ENCODE peak calls at places on chromosome 19, in eight cellular contexts. One of them, this sample, is unnamed.

GRCh38 chr19:18437481-18438330 is at the start of gene ISYNA1:
- DNase-seq in omental fat pad: no peak
- DNase-seq in WTC11: peak; percentile 74
- DNase-seq in Peyer's patch: no peak
- DNase-seq in GM10248: peak; percentile 72
- DNase-seq in astrocyte of the spinal cord: peak; percentile 58
- DNase-seq in esophagus squamous epithelium: no peak
- DNase-seq in uterus: peak; percentile 71
- DNase-seq in this sample: no peak

GRCh38 chr19:34482380-34483250 is 1.1 kb downstream of the WTIP start:
- DNase-seq in uterus: no peak
- DNase-seq in esophagus squamous epithelium: no peak
- DNase-seq in astrocyte of the spinal cord: peak; percentile 22
- DNase-seq in omental fat pad: no peak
- DNase-seq in Peyer's patch: no peak
- DNase-seq in WTC11: peak; percentile 63
- DNase-seq in GM10248: no peak
- DNase-seq in this sample: no peak

GRCh38 chr19:30861896-30862295 is 487.3 kb downstream of the TSHZ3 start:
- DNase-seq in WTC11: no peak
- DNase-seq in Peyer's patch: no peak
- DNase-seq in astrocyte of the spinal cord: no peak
- DNase-seq in esophagus squamous epithelium: no peak
- DNase-seq in omental fat pad: no peak
- DNase-seq in GM10248: no peak
- DNase-seq in uterus: no peak
- DNase-seq in this sample: no peak

GRCh38 chr19:54707932-54708331 is 16.3 kb upstream of the KIR3DL3 start:
- DNase-seq in Peyer's patch: no peak
- DNase-seq in omental fat pad: no peak
- DNase-seq in WTC11: no peak
- DNase-seq in GM10248: peak; percentile 35
- DNase-seq in esophagus squamous epithelium: no peak
- DNase-seq in uterus: no peak
- DNase-seq in astrocyte of the spinal cord: no peak
- DNase-seq in this sample: peak; percentile 53

GRCh38 chr19:18418725-18419194 is 438 bp upstream of the SSBP4 start:
- DNase-seq in esophagus squamous epithelium: no peak
- DNase-seq in astrocyte of the spinal cord: no peak
- DNase-seq in uterus: peak; percentile 66
- DNase-seq in WTC11: no peak
- DNase-seq in GM10248: no peak
- DNase-seq in omental fat pad: no peak
- DNase-seq in Peyer's patch: no peak
- DNase-seq in this sample: peak; percentile 64

GRCh38 chr19:1621021-1621420 is 15.8 kb upstream of the UQCR11 start:
- DNase-seq in WTC11: no peak
- DNase-seq in GM10248: no peak
- DNase-seq in Peyer's patch: no peak
- DNase-seq in esophagus squamous epithelium: no peak
- DNase-seq in astrocyte of the spinal cord: no peak
- DNase-seq in uterus: no peak
- DNase-seq in omental fat pad: no peak
- DNase-seq in this sample: no peak

GRCh38 chr19:1524972-1525325 is 1.1 kb downstream of the PLK5 start:
- DNase-seq in esophagus squamous epithelium: no peak
- DNase-seq in omental fat pad: no peak
- DNase-seq in uterus: no peak
- DNase-seq in WTC11: no peak
- DNase-seq in Peyer's patch: no peak
- DNase-seq in GM10248: no peak
- DNase-seq in astrocyte of the spinal cord: no peak
- DNase-seq in this sample: no peak

GRCh38 chr19:30755581-30755980 is 383.4 kb downstream of the ZNF536 start:
- DNase-seq in Peyer's patch: no peak
- DNase-seq in GM10248: no peak
- DNase-seq in uterus: no peak
- DNase-seq in omental fat pad: no peak
- DNase-seq in esophagus squamous epithelium: no peak
- DNase-seq in astrocyte of the spinal cord: no peak
- DNase-seq in WTC11: no peak
- DNase-seq in this sample: no peak

GRCh38 chr19:41859213-41859617 is 840 bp upstream of the RPS19 start:
- DNase-seq in esophagus squamous epithelium: no peak
- DNase-seq in astrocyte of the spinal cord: no peak
- DNase-seq in GM10248: no peak
- DNase-seq in omental fat pad: no peak
- DNase-seq in Peyer's patch: no peak
- DNase-seq in uterus: no peak
- DNase-seq in WTC11: no peak
- DNase-seq in this sample: no peak
- TF ChIP-seq CTCF in esophagus squamous epithelium: no peak
- TF ChIP-seq CTCF in astrocyte of the spinal cord: no peak
- TF ChIP-seq CTCF in GM10248: peak; percentile 25
- TF ChIP-seq CTCF in omental fat pad: no peak
- TF ChIP-seq CTCF in Peyer's patch: no peak
- TF ChIP-seq CTCF in uterus: no peak
- TF ChIP-seq CTCF in WTC11: no peak
- TF ChIP-seq CTCF in this sample: no peak

GRCh38 chr19:51258761-51259160 is 7.9 kb downstream of the SIGLECL1 start:
- DNase-seq in GM10248: no peak
- DNase-seq in Peyer's patch: no peak
- DNase-seq in WTC11: no peak
- DNase-seq in esophagus squamous epithelium: no peak
- DNase-seq in uterus: no peak
- DNase-seq in astrocyte of the spinal cord: no peak
- DNase-seq in omental fat pad: no peak
- DNase-seq in this sample: no peak

GRCh38 chr19:51256053-51256682 is 5.3 kb downstream of the SIGLECL1 start:
- DNase-seq in GM10248: no peak
- DNase-seq in WTC11: no peak
- DNase-seq in esophagus squamous epithelium: no peak
- DNase-seq in Peyer's patch: no peak
- DNase-seq in omental fat pad: no peak
- DNase-seq in uterus: no peak
- DNase-seq in astrocyte of the spinal cord: no peak
- DNase-seq in this sample: no peak

GRCh38 chr19:51257471-51257870 is 6.6 kb downstream of the SIGLECL1 start:
- DNase-seq in Peyer's patch: no peak
- DNase-seq in esophagus squamous epithelium: no peak
- DNase-seq in GM10248: no peak
- DNase-seq in uterus: no peak
- DNase-seq in astrocyte of the spinal cord: no peak
- DNase-seq in WTC11: no peak
- DNase-seq in omental fat pad: no peak
- DNase-seq in this sample: no peak

GRCh38 chr19:51258165-51258564 is 7.3 kb downstream of the SIGLECL1 start:
- DNase-seq in Peyer's patch: no peak
- DNase-seq in WTC11: no peak
- DNase-seq in astrocyte of the spinal cord: no peak
- DNase-seq in esophagus squamous epithelium: no peak
- DNase-seq in omental fat pad: no peak
- DNase-seq in GM10248: no peak
- DNase-seq in uterus: no peak
- DNase-seq in this sample: no peak

GRCh38 chr19:51259348-51260245 is 8.7 kb downstream of the SIGLECL1 start:
- DNase-seq in omental fat pad: no peak
- DNase-seq in esophagus squamous epithelium: no peak
- DNase-seq in WTC11: peak; percentile 66
- DNase-seq in Peyer's patch: no peak
- DNase-seq in GM10248: peak; percentile 57
- DNase-seq in astrocyte of the spinal cord: no peak
- DNase-seq in uterus: no peak
- DNase-seq in this sample: peak; percentile 32
- TF ChIP-seq CTCF in omental fat pad: no peak
- TF ChIP-seq CTCF in esophagus squamous epithelium: peak; percentile 45
- TF ChIP-seq CTCF in WTC11: peak; percentile 52
- TF ChIP-seq CTCF in Peyer's patch: peak; percentile 45
- TF ChIP-seq CTCF in GM10248: peak; percentile 78
- TF ChIP-seq CTCF in astrocyte of the spinal cord: peak; percentile 51
- TF ChIP-seq CTCF in uterus: no peak
- TF ChIP-seq CTCF in this sample: peak; percentile 63

GRCh38 chr19:58379276-58379675 is 1.6 kb downstream of the ZNF837 start:
- DNase-seq in astrocyte of the spinal cord: no peak
- DNase-seq in GM10248: no peak
- DNase-seq in WTC11: no peak
- DNase-seq in uterus: no peak
- DNase-seq in Peyer's patch: no peak
- DNase-seq in omental fat pad: no peak
- DNase-seq in esophagus squamous epithelium: no peak
- DNase-seq in this sample: no peak

GRCh38 chr19:58382997-58383603 is 2.3 kb upstream of the ZNF837 start:
- DNase-seq in omental fat pad: no peak
- DNase-seq in astrocyte of the spinal cord: no peak
- DNase-seq in Peyer's patch: peak; percentile 43
- DNase-seq in uterus: no peak
- DNase-seq in WTC11: no peak
- DNase-seq in esophagus squamous epithelium: no peak
- DNase-seq in GM10248: no peak
- DNase-seq in this sample: no peak

GRCh38 chr19:58380037-58380735 is 644 bp downstream of the ZNF837 start:
- DNase-seq in omental fat pad: no peak
- DNase-seq in esophagus squamous epithelium: no peak
- DNase-seq in GM10248: no peak
- DNase-seq in WTC11: no peak
- DNase-seq in Peyer's patch: no peak
- DNase-seq in astrocyte of the spinal cord: no peak
- DNase-seq in uterus: no peak
- DNase-seq in this sample: no peak

GRCh38 chr19:58381460-58382220 is 810 bp upstream of the ZNF837 start:
- DNase-seq in Peyer's patch: no peak
- DNase-seq in astrocyte of the spinal cord: no peak
- DNase-seq in GM10248: no peak
- DNase-seq in uterus: no peak
- DNase-seq in esophagus squamous epithelium: no peak
- DNase-seq in omental fat pad: no peak
- DNase-seq in WTC11: no peak
- DNase-seq in this sample: no peak

DNA sequence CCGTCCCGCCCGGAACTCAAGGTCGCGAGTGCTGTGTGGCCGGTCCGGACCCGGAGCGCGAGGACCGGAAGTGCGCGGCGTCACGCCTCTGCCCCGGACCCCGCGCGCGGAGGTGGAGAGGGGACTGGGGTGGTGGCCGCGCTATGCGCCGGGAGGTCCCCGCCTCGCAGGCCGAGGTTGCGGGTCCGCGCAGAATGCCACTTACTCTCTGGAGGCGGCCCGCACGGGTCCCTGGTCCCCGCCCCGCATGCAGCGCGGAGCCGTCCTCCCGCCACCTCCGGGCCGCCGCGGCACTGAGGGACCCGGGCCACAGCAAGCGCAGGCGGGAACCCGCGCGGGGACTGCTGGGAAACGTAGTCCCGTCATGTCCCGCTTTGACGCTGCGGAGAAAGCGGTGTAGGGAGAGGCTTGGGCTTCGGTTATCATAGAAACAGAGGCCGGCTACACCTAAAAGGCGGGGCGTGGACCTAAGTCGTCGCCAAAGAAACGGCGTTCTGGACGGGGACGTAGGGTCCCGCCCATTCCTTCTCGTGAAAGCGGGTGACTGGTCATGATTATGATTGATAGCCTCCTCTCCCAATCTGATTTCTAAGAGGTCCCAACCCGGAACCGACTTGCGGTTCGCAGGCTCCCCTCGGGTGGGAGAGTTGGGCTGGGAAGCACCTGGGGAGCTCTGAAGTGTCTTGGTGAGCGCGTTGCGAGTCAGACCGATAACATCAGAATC is at the start of gene ZNF837:
- DNase-seq in GM10248: peak; percentile 96
- DNase-seq in astrocyte of the spinal cord: peak; percentile 100
- DNase-seq in esophagus squamous epithelium: peak; percentile 93
- DNase-seq in WTC11: peak; percentile 99
- DNase-seq in Peyer's patch: peak; percentile 98
- DNase-seq in uterus: peak; percentile 100
- DNase-seq in omental fat pad: peak; percentile 82
- DNase-seq in this sample: peak; percentile 95
- TF ChIP-seq CTCF in GM10248: no peak
- TF ChIP-seq CTCF in astrocyte of the spinal cord: no peak
- TF ChIP-seq CTCF in esophagus squamous epithelium: peak; percentile 13
- TF ChIP-seq CTCF in WTC11: no peak
- TF ChIP-seq CTCF in Peyer's patch: peak; percentile 20
- TF ChIP-seq CTCF in uterus: peak; percentile 30
- TF ChIP-seq CTCF in omental fat pad: no peak
- TF ChIP-seq CTCF in this sample: no peak

DNA sequence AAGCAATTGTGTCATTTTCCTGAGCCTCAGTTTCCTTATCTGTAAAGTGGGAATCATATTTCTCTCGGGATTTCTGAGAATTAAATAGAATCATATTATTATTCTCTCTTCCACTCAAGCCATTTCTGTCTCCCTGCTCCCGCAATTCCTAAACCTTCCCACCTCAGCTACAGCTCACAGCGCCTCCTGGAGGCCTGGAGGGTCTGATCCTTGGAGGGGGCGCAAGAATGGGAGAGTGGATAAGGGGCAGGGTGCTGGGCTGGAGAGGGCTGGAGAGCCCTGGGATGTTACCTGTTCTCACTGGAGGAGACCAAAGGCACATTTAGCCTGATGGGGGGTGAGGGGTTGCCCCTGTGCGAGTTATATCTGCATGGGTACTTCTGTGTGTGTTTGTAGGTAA is 31.1 kb upstream of the CYP2S1 start:
- DNase-seq in GM10248: no peak
- DNase-seq in WTC11: peak; percentile 73
- DNase-seq in omental fat pad: no peak
- DNase-seq in astrocyte of the spinal cord: no peak
- DNase-seq in uterus: no peak
- DNase-seq in esophagus squamous epithelium: no peak
- DNase-seq in Peyer's patch: no peak
- DNase-seq in this sample: no peak
- TF ChIP-seq CTCF in GM10248: no peak
- TF ChIP-seq CTCF in WTC11: peak; percentile 54
- TF ChIP-seq CTCF in omental fat pad: no peak
- TF ChIP-seq CTCF in astrocyte of the spinal cord: peak; percentile 10
- TF ChIP-seq CTCF in uterus: no peak
- TF ChIP-seq CTCF in esophagus squamous epithelium: no peak
- TF ChIP-seq CTCF in Peyer's patch: no peak
- TF ChIP-seq CTCF in this sample: no peak

DNA sequence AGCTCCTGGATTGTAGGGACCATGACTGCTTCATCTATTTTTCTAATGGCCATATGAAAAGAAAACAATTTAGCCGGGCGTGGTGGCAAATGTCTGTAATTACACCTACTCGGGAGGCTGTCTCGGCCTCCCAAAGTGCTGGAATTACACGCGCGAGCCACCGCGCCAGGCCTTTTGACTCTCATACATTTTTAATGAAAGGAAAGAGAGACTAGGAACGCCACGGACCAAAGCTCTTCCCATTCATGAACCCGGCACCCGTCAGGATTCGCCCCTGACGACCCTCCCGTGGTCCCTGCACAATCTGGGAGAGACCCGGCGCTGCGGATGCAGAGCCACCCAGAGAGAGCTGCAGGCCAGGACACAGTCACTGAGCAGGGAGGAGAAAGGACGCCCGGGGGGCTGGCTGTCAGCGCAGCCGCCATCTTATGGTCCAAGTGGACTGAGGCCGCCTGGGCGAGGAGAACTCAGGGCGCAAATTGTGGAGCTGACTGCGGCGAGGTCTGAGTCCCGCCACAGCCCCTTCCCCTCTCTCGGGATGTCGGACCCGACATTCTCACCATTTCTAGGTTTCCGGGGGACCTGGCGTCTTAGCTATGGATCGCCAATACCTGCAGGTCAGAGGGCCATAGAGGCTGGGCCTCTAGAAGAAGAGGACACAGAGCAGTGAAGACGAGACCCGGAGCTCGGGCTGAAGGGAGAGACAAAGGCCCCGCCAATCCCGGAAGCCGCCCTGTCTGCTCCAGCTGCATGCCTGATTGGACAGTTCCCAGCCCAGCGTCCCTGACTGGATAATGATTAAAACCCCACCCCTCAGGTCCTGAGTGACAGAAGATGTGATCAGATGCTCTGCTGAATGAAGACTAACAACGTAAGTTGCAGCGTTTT is at the start of gene ZNF681:
- DNase-seq in WTC11: peak; percentile 87
- DNase-seq in uterus: peak; percentile 89
- DNase-seq in Peyer's patch: peak; percentile 78
- DNase-seq in omental fat pad: peak; percentile 70
- DNase-seq in astrocyte of the spinal cord: peak; percentile 91
- DNase-seq in GM10248: peak; percentile 79
- DNase-seq in esophagus squamous epithelium: peak; percentile 58
- DNase-seq in this sample: peak; percentile 79
- TF ChIP-seq CTCF in WTC11: no peak
- TF ChIP-seq CTCF in uterus: no peak
- TF ChIP-seq CTCF in Peyer's patch: no peak
- TF ChIP-seq CTCF in omental fat pad: no peak
- TF ChIP-seq CTCF in astrocyte of the spinal cord: no peak
- TF ChIP-seq CTCF in GM10248: no peak
- TF ChIP-seq CTCF in esophagus squamous epithelium: peak; percentile 36
- TF ChIP-seq CTCF in this sample: peak; percentile 35